ENCODE peak calls at places on chromosomes 6 and 20, in nine cellular contexts. One of them, this sample, is unnamed. For H3K4me1, the result is how much of the 10 kb centered on the place peaks cover.

GRCh38 chr6:14321992-14322772 is 204.6 kb downstream of the CD83 start:
- DNase-seq in adrenal gland: no peak
- DNase-seq in A549: no peak
- DNase-seq in Panc1: no peak
- DNase-seq in GM23248: no peak
- DNase-seq in cardiac muscle cell: no peak
- DNase-seq in CD4-positive, CD25-positive, alpha-beta regulatory T cell: no peak
- DNase-seq in mucosa of descending colon: peak
- DNase-seq in left lung: no peak
- DNase-seq in this sample: no peak

GRCh38 chr6:9428416-9429172 is 986.3 kb downstream of the TFAP2A start:
- DNase-seq in adrenal gland: no peak
- DNase-seq in A549: no peak
- DNase-seq in Panc1: no peak
- DNase-seq in GM23248: peak
- DNase-seq in cardiac muscle cell: peak
- DNase-seq in CD4-positive, CD25-positive, alpha-beta regulatory T cell: no peak
- DNase-seq in mucosa of descending colon: no peak
- DNase-seq in left lung: no peak
- DNase-seq in this sample: no peak

GRCh38 chr6:3919130-3919628 is 70.0 kb downstream of the FAM50B start:
- DNase-seq in adrenal gland: no peak
- DNase-seq in A549: no peak
- DNase-seq in Panc1: no peak
- DNase-seq in GM23248: peak
- DNase-seq in cardiac muscle cell: peak
- DNase-seq in CD4-positive, CD25-positive, alpha-beta regulatory T cell: no peak
- DNase-seq in mucosa of descending colon: no peak
- DNase-seq in left lung: no peak
- DNase-seq in this sample: no peak

GRCh38 chr20:51022803-51023616 is at the start of gene KCNG1:
- DNase-seq in adrenal gland: peak
- DNase-seq in A549: peak
- DNase-seq in Panc1: no peak
- DNase-seq in GM23248: peak
- DNase-seq in cardiac muscle cell: peak
- DNase-seq in CD4-positive, CD25-positive, alpha-beta regulatory T cell: peak
- DNase-seq in mucosa of descending colon: peak
- DNase-seq in left lung: peak
- DNase-seq in this sample: no peak

GRCh38 chr20:6870559-6870958 is 103.1 kb downstream of the BMP2 start:
- DNase-seq in adrenal gland: no peak
- DNase-seq in A549: no peak
- DNase-seq in Panc1: no peak
- DNase-seq in GM23248: no peak
- DNase-seq in cardiac muscle cell: no peak
- DNase-seq in CD4-positive, CD25-positive, alpha-beta regulatory T cell: no peak
- DNase-seq in mucosa of descending colon: no peak
- DNase-seq in left lung: no peak
- DNase-seq in this sample: no peak

GRCh38 chr6:81831274-81831673 is 78.8 kb upstream of the TENT5A start:
- DNase-seq in adrenal gland: no peak
- DNase-seq in A549: no peak
- DNase-seq in Panc1: no peak
- DNase-seq in GM23248: no peak
- DNase-seq in cardiac muscle cell: no peak
- DNase-seq in CD4-positive, CD25-positive, alpha-beta regulatory T cell: no peak
- DNase-seq in mucosa of descending colon: no peak
- DNase-seq in left lung: no peak
- DNase-seq in this sample: no peak

GRCh38 chr6:26003102-26003694 is 40.6 kb downstream of the TRIM38 start:
- DNase-seq in adrenal gland: peak
- DNase-seq in A549: peak
- DNase-seq in Panc1: peak
- DNase-seq in GM23248: peak
- DNase-seq in cardiac muscle cell: peak
- DNase-seq in CD4-positive, CD25-positive, alpha-beta regulatory T cell: peak
- DNase-seq in mucosa of descending colon: peak
- DNase-seq in left lung: no peak
- DNase-seq in this sample: peak

GRCh38 chr20:59718071-59718470 is 113.7 kb downstream of the PHACTR3 start:
- DNase-seq in adrenal gland: no peak
- DNase-seq in A549: no peak
- DNase-seq in Panc1: no peak
- DNase-seq in GM23248: no peak
- DNase-seq in cardiac muscle cell: no peak
- DNase-seq in CD4-positive, CD25-positive, alpha-beta regulatory T cell: no peak
- DNase-seq in mucosa of descending colon: no peak
- DNase-seq in left lung: no peak
- DNase-seq in this sample: no peak

GRCh38 chr20:62409935-62410741 is 3.1 kb upstream of the CABLES2 start:
- DNase-seq in adrenal gland: peak
- DNase-seq in A549: peak
- DNase-seq in Panc1: no peak
- DNase-seq in GM23248: peak
- DNase-seq in cardiac muscle cell: peak
- DNase-seq in CD4-positive, CD25-positive, alpha-beta regulatory T cell: peak
- DNase-seq in mucosa of descending colon: peak
- DNase-seq in left lung: no peak
- DNase-seq in this sample: peak

GRCh38 chr6:11315743-11316437 is 83.4 kb upstream of the NEDD9 start:
- DNase-seq in adrenal gland: no peak
- DNase-seq in A549: peak
- DNase-seq in Panc1: no peak
- DNase-seq in GM23248: peak
- DNase-seq in cardiac muscle cell: peak
- DNase-seq in CD4-positive, CD25-positive, alpha-beta regulatory T cell: no peak
- DNase-seq in mucosa of descending colon: no peak
- DNase-seq in left lung: no peak
- DNase-seq in this sample: no peak

GRCh38 chr6:170176621-170177382 is 114.1 kb downstream of the DLL1 start:
- DNase-seq in adrenal gland: peak
- DNase-seq in A549: peak
- DNase-seq in Panc1: no peak
- DNase-seq in GM23248: peak
- DNase-seq in cardiac muscle cell: no peak
- DNase-seq in CD4-positive, CD25-positive, alpha-beta regulatory T cell: no peak
- DNase-seq in mucosa of descending colon: no peak
- DNase-seq in left lung: peak
- DNase-seq in this sample: no peak

GRCh38 chr6:43870660-43871061 is 100.7 kb downstream of the VEGFA start:
- DNase-seq in adrenal gland: no peak
- DNase-seq in A549: no peak
- DNase-seq in Panc1: no peak
- DNase-seq in GM23248: peak
- DNase-seq in cardiac muscle cell: peak
- DNase-seq in CD4-positive, CD25-positive, alpha-beta regulatory T cell: no peak
- DNase-seq in mucosa of descending colon: no peak
- DNase-seq in left lung: no peak
- DNase-seq in this sample: no peak

GRCh38 chr20:19761853-19762252 is 3.8 kb downstream of the RIN2 start:
- DNase-seq in adrenal gland: no peak
- DNase-seq in A549: no peak
- DNase-seq in Panc1: no peak
- DNase-seq in GM23248: no peak
- DNase-seq in cardiac muscle cell: peak
- DNase-seq in CD4-positive, CD25-positive, alpha-beta regulatory T cell: no peak
- DNase-seq in mucosa of descending colon: no peak
- DNase-seq in left lung: no peak
- DNase-seq in this sample: no peak

GRCh38 chr6:33591633-33592032 is 11.6 kb upstream of the BAK1 start:
- DNase-seq in adrenal gland: no peak
- DNase-seq in A549: no peak
- DNase-seq in Panc1: no peak
- DNase-seq in GM23248: no peak
- DNase-seq in cardiac muscle cell: no peak
- DNase-seq in CD4-positive, CD25-positive, alpha-beta regulatory T cell: no peak
- DNase-seq in mucosa of descending colon: no peak
- DNase-seq in left lung: no peak
- DNase-seq in this sample: no peak

GRCh38 chr20:5024103-5024502 is 22.8 kb upstream of the SLC23A2 start:
- DNase-seq in adrenal gland: peak
- DNase-seq in A549: no peak
- DNase-seq in Panc1: no peak
- DNase-seq in GM23248: peak
- DNase-seq in cardiac muscle cell: peak
- DNase-seq in CD4-positive, CD25-positive, alpha-beta regulatory T cell: no peak
- DNase-seq in mucosa of descending colon: no peak
- DNase-seq in left lung: no peak
- DNase-seq in this sample: no peak

GRCh38 chr6:156699017-156699421 is 78.2 kb upstream of the ARID1B start:
- DNase-seq in adrenal gland: no peak
- DNase-seq in A549: peak
- DNase-seq in Panc1: no peak
- DNase-seq in GM23248: peak
- DNase-seq in cardiac muscle cell: peak
- DNase-seq in CD4-positive, CD25-positive, alpha-beta regulatory T cell: no peak
- DNase-seq in mucosa of descending colon: no peak
- DNase-seq in left lung: no peak
- DNase-seq in this sample: no peak

GRCh38 chr6:121236984-121237383 is 97.3 kb downstream of the TBC1D32 start:
- DNase-seq in adrenal gland: no peak
- DNase-seq in A549: no peak
- DNase-seq in Panc1: no peak
- DNase-seq in GM23248: no peak
- DNase-seq in cardiac muscle cell: no peak
- DNase-seq in CD4-positive, CD25-positive, alpha-beta regulatory T cell: peak
- DNase-seq in mucosa of descending colon: no peak
- DNase-seq in left lung: no peak
- DNase-seq in this sample: no peak

GRCh38 chr6:85684809-85685171 is 42.1 kb upstream of the SYNCRIP start:
- DNase-seq in adrenal gland: no peak
- DNase-seq in A549: no peak
- DNase-seq in Panc1: no peak
- DNase-seq in GM23248: no peak
- DNase-seq in cardiac muscle cell: no peak
- DNase-seq in CD4-positive, CD25-positive, alpha-beta regulatory T cell: no peak
- DNase-seq in mucosa of descending colon: no peak
- DNase-seq in left lung: no peak
- DNase-seq in this sample: no peak

DNA sequence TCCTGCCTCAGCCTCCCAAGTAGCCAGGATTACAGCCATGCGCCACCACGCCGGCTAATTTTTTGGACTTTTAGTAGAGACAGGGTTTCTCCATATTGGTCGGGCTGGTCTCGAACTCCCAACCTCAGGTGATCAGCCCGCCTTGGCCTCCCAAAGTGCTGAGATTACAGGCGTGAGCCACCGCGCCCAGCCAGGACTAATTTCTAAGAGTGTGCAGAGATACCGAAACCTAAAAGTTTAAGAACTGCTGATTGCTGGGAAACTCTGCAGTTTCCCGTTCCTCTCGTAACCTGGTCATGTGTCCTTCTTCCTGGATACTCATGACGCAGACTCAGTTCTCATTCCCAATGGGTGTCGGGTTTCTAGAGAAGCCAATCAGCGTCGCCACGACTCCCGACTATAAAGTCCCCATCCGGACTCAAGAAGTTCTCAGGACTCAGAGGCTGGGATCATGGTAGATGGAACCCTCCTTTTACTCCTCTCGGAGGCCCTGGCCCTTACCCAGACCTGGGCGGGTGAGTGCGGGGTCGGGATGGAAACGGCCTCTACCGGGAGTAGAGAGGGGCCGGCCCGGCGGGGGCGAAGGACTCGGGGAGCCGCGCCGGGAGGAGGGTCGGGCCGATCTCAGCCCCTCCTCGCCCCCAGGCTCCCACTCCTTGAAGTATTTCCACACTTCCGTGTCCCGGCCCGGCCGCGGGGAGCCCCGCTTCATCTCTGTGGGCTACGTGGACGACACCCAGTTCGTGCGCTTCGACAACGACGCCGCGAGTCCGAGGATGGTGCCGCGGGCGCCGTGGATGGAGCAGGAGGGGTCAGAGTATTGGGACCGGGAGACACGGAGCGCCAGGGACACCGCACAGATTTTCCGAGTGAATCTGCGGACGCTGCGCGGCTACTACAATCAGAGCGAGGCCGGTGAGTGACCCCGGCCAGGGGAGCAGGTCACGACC is at the start of gene HLA-E:
- DNase-seq in adrenal gland: peak
- DNase-seq in A549: peak
- DNase-seq in Panc1: peak
- DNase-seq in GM23248: peak
- DNase-seq in cardiac muscle cell: peak
- DNase-seq in CD4-positive, CD25-positive, alpha-beta regulatory T cell: peak
- DNase-seq in mucosa of descending colon: peak
- DNase-seq in left lung: peak
- DNase-seq in this sample: peak
- H3K4me1 ChIP-seq in adrenal gland: under half
- H3K4me1 ChIP-seq in A549: under half
- H3K4me1 ChIP-seq in Panc1: under half
- H3K4me1 ChIP-seq in GM23248: under half
- H3K4me1 ChIP-seq in cardiac muscle cell: under half
- H3K4me1 ChIP-seq in CD4-positive, CD25-positive, alpha-beta regulatory T cell: under half
- H3K4me1 ChIP-seq in mucosa of descending colon: under half
- H3K4me1 ChIP-seq in left lung: under half
- H3K4me1 ChIP-seq in this sample: under half

GRCh38 chr20:64038579-64039292 is 2.8 kb downstream of the C20orf204 start:
- DNase-seq in adrenal gland: peak
- DNase-seq in A549: peak
- DNase-seq in Panc1: no peak
- DNase-seq in GM23248: peak
- DNase-seq in cardiac muscle cell: peak
- DNase-seq in CD4-positive, CD25-positive, alpha-beta regulatory T cell: peak
- DNase-seq in mucosa of descending colon: peak
- DNase-seq in left lung: peak
- DNase-seq in this sample: peak
- H3K4me1 ChIP-seq in adrenal gland: under half
- H3K4me1 ChIP-seq in A549: under half
- H3K4me1 ChIP-seq in Panc1: under half
- H3K4me1 ChIP-seq in GM23248: under half
- H3K4me1 ChIP-seq in cardiac muscle cell: under half
- H3K4me1 ChIP-seq in CD4-positive, CD25-positive, alpha-beta regulatory T cell: half or more
- H3K4me1 ChIP-seq in mucosa of descending colon: under half
- H3K4me1 ChIP-seq in left lung: under half
- H3K4me1 ChIP-seq in this sample: under half

GRCh38 chr20:35776513-35777101 is 4.8 kb downstream of the PHF20 start:
- DNase-seq in adrenal gland: peak
- DNase-seq in A549: no peak
- DNase-seq in Panc1: no peak
- DNase-seq in GM23248: peak
- DNase-seq in cardiac muscle cell: peak
- DNase-seq in CD4-positive, CD25-positive, alpha-beta regulatory T cell: no peak
- DNase-seq in mucosa of descending colon: no peak
- DNase-seq in left lung: no peak
- DNase-seq in this sample: no peak
- H3K4me1 ChIP-seq in adrenal gland: under half
- H3K4me1 ChIP-seq in A549: under half
- H3K4me1 ChIP-seq in Panc1: under half
- H3K4me1 ChIP-seq in GM23248: under half
- H3K4me1 ChIP-seq in cardiac muscle cell: under half
- H3K4me1 ChIP-seq in CD4-positive, CD25-positive, alpha-beta regulatory T cell: half or more
- H3K4me1 ChIP-seq in mucosa of descending colon: under half
- H3K4me1 ChIP-seq in left lung: under half
- H3K4me1 ChIP-seq in this sample: under half

DNA sequence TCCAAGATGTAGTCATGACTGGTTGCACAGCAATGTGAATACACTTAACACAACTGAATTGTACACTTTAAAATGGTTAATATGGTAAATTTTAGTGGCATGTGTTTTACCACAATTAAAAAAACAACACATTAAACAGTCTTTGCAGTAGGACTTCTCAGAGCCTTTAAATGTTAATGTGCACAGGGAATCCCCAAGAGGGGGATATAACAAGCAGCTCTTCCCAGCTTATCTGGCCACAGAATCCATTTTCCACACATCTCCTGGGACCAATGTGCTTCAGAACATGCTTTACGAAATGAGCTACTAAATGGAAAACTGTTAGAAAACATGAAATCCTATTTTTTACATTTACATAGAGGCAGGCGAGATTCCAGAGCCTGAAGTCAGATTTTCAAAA is 44.5 kb downstream of the FYN start:
- DNase-seq in adrenal gland: no peak
- DNase-seq in A549: no peak
- DNase-seq in Panc1: no peak
- DNase-seq in GM23248: no peak
- DNase-seq in cardiac muscle cell: no peak
- DNase-seq in CD4-positive, CD25-positive, alpha-beta regulatory T cell: no peak
- DNase-seq in mucosa of descending colon: no peak
- DNase-seq in left lung: no peak
- DNase-seq in this sample: no peak
- H3K4me1 ChIP-seq in adrenal gland: under half
- H3K4me1 ChIP-seq in A549: under half
- H3K4me1 ChIP-seq in Panc1: under half
- H3K4me1 ChIP-seq in GM23248: half or more
- H3K4me1 ChIP-seq in cardiac muscle cell: under half
- H3K4me1 ChIP-seq in CD4-positive, CD25-positive, alpha-beta regulatory T cell: half or more
- H3K4me1 ChIP-seq in mucosa of descending colon: under half
- H3K4me1 ChIP-seq in left lung: under half
- H3K4me1 ChIP-seq in this sample: under half